ENCODE peak calls at places on chromosome 21, in four cellular contexts. K, S, J and E are unnamed samples.

GRCh38 chr21:39232926-39233325 is 49.7 kb upstream of the PSMG1 start:
- DNase-seq in J (no peak), S (no peak), K (no peak), E (no peak)

GRCh38 chr21:25501996-25502665 is 105.2 kb downstream of the MRPL39 start:
- DNase-seq in J (no peak), K (no peak), S (no peak), E (no peak)

GRCh38 chr21:16108561-16109070 is 378.8 kb downstream of the USP25 start:
- DNase-seq in J (no peak), S (no peak), K (no peak), E (no peak)

GRCh38 chr21:25273945-25274344 is 333.3 kb downstream of the MRPL39 start:
- DNase-seq in J (no peak), K (no peak), S (no peak), E (no peak)

GRCh38 chr21:14533555-14534400 is 12.3 kb downstream of the SAMSN1 start:
- DNase-seq in K (no peak), J (no peak), S (no peak), E (no peak)

GRCh38 chr21:14697769-14698168 is 151.7 kb upstream of the SAMSN1 start:
- DNase-seq in S (no peak), J (no peak), K (no peak), E (no peak)

GRCh38 chr21:34890724-34891609 is 158.1 kb downstream of the RUNX1 start:
- DNase-seq in K (peak), J (no peak), S (no peak), E (no peak)

GRCh38 chr21:31161157-31161556 is 122.9 kb upstream of the KRTAP19-8 start:
- DNase-seq in K (no peak), S (no peak), J (no peak), E (no peak)

GRCh38 chr21:45607021-45607921 is 36.3 kb upstream of the PCBP3 start:
- DNase-seq in K (no peak), S (no peak), J (peak), E (no peak)

GRCh38 chr21:16969636-16970035 is 543.2 kb upstream of the CXADR start:
- DNase-seq in J (no peak), S (no peak), K (no peak), E (no peak)

GRCh38 chr21:46639489-46640386 is 4.3 kb downstream of the PRMT2 start:
- DNase-seq in S (no peak), J (no peak), K (no peak), E (peak)
- H3K27ac ChIP-seq in S (peak), J (no peak), K (no peak), E (no peak)

GRCh38 chr21:41069305-41069642 is 98.7 kb upstream of the BACE2 start:
- DNase-seq in J (no peak), S (no peak), K (no peak), E (no peak)
- TF ChIP-seq CTCF in J (no peak), S (no peak), K (no peak), E (no peak)

GRCh38 chr21:28884976-28885852 is 107.5 kb downstream of the LTN1 start:
- DNase-seq in S (peak), K (peak), J (peak), E (peak)
- H3K27ac ChIP-seq in S (peak), K (peak), J (peak), E (peak)

GRCh38 chr21:41406340-41406739 is 19.7 kb upstream of the MX1 start:
- DNase-seq in K (no peak), J (no peak), S (no peak), E (no peak)

GRCh38 chr21:41410361-41410760 is 15.7 kb upstream of the MX1 start:
- DNase-seq in J (no peak), K (no peak), S (no peak), E (no peak)

GRCh38 chr21:41407541-41408460 is 18.2 kb upstream of the MX1 start:
- DNase-seq in J (no peak), K (no peak), S (no peak), E (no peak)

GRCh38 chr21:41410767-41411448 is 15.1 kb upstream of the MX1 start:
- DNase-seq in S (no peak), J (no peak), K (no peak), E (no peak)

DNA sequence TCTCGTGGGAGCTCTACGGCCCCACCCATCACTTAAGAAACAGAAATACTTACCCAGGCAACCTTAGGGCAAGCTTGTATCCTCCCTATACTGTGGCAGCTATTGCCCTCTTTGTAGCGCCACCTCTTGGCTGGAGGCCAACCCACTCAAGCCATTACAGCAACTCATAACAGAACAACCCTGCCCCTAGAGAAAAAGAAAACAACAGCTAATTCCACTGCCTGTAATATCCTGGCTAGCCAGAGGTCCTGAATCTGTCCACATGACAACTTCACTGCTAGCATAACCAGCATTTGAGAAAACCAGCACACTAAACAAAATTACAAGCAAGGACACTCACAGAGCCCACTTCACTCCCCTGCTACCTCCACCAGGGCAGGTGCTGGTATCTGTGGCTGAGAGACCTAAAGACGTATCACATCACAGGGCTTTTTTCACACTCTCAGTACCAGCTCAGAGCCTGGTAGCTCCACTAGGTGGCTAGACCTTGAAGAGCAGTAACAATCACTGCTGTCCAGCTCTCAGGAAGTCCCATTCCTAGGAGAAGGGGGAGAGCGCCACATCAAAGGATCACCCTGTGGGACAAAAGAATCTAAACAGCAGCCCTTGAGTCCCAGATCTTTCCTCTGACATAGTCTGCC is 14.5 kb upstream of the MX1 start:
- DNase-seq in J (peak), K (peak), S (no peak), E (peak)
- TF ChIP-seq CTCF in J (peak), K (peak), S (no peak), E (peak)

GRCh38 chr21:42703173-42703908 is 49.9 kb downstream of the PDE9A start:
- DNase-seq in K (no peak), J (no peak), S (no peak), E (no peak)

GRCh38 chr21:42699196-42699595 is 45.8 kb downstream of the PDE9A start:
- DNase-seq in K (no peak), J (peak), S (no peak), E (no peak)

GRCh38 chr21:42703936-42704335 is 50.5 kb downstream of the PDE9A start:
- DNase-seq in S (no peak), K (no peak), J (no peak), E (no peak)

GRCh38 chr21:42702720-42703119 is 49.3 kb downstream of the PDE9A start:
- DNase-seq in K (no peak), J (no peak), S (no peak), E (no peak)

GRCh38 chr21:42701706-42702456 is 48.5 kb downstream of the PDE9A start:
- DNase-seq in S (no peak), K (no peak), J (no peak), E (no peak)
- H3K27ac ChIP-seq in S (no peak), K (no peak), J (no peak), E (no peak)

DNA sequence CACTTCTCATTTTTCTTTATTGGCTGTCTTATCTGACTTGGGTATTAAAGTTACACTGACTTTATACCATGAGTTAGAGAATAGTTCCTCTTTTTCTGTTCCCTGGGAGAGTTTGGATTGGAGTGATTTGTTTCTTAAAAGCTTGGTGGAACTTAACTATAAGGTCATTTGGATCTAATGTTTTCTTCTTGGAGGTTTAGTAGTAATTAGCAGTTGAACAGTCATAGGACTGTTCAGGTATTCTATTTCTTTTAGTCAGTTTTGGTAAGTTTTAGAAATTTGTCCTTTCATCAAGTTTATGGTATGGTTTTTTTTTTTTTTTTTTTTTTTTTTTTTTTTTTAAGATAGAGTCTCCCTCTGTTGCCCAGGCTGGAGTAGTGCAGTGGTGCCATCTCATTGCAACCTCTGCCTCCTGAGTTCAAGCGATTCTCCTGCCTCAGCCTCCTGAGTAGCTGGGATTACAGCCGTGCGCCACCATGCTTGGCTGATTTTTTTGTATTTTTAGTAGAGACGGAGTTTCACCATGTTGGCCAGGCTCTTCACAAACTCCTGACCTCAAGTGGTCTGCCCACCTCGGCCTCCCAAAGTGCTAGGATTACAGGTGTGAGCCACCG is 6.3 kb downstream of the TTC3 start:
- DNase-seq in S (no peak), K (no peak), J (no peak), E (peak)
- TF ChIP-seq CTCF in S (no peak), K (peak), J (peak), E (peak)